ENCODE peak calls at places on chromosomes 5 and 9, in six cellular contexts. P is testis, X is fibroblast of lung, N is colonic mucosa, I is lung, E is OCI-LY7. K is an unnamed sample. For H3K36me3, the result is how much of the 10 kb centered on the place peaks cover.

GRCh38 chr9:89421595-89421994 is 76.3 kb downstream of the SEMA4D start:
- DNase-seq in X (peak), I (no peak), E (no peak), P (no peak), N (no peak), K (no peak)

GRCh38 chr9:23672121-23672520 is 153.9 kb downstream of the ELAVL2 start:
- DNase-seq in P (no peak), I (no peak), E (no peak), X (no peak), N (no peak), K (no peak)

GRCh38 chr5:111367081-111367480 is 142.9 kb downstream of the CAMK4 start:
- DNase-seq in P (no peak), X (peak), N (no peak), E (no peak), I (no peak), K (no peak)

GRCh38 chr5:169201597-169201996 is 99.3 kb downstream of the SLIT3 start:
- DNase-seq in N (no peak), P (no peak), X (no peak), E (no peak), I (no peak), K (no peak)

GRCh38 chr5:143113461-143113860 is 290.0 kb downstream of the NR3C1 start:
- DNase-seq in E (no peak), X (no peak), N (no peak), I (no peak), P (no peak), K (no peak)

GRCh38 chr9:134439368-134439784 is 113.1 kb downstream of the RXRA start:
- DNase-seq in I (no peak), E (no peak), P (no peak), X (no peak), N (no peak), K (no peak)

GRCh38 chr9:5489630-5490484 is 20.5 kb upstream of the PDCD1LG2 start:
- DNase-seq in P (no peak), N (no peak), X (no peak), I (no peak), E (no peak), K (no peak)

GRCh38 chr5:63963080-63963735 is 963 bp upstream of the HTR1A start:
- DNase-seq in I (peak), E (peak), P (peak), X (peak), N (peak), K (no peak)

GRCh38 chr5:81838307-81838906 is 87.5 kb upstream of the SSBP2 start:
- DNase-seq in X (peak), P (peak), I (no peak), N (peak), E (peak), K (no peak)

GRCh38 chr5:82635561-82636288 is 357.6 kb upstream of the RPS23 start:
- DNase-seq in E (no peak), X (peak), N (peak), I (no peak), P (no peak), K (no peak)

GRCh38 chr9:124352616-124353015 is 62.6 kb downstream of the PSMB7 start:
- DNase-seq in I (no peak), E (no peak), P (no peak), N (no peak), X (no peak), K (no peak)

GRCh38 chr9:109467936-109468335 is 30.2 kb downstream of the PTPN3 start:
- DNase-seq in I (no peak), X (no peak), E (no peak), P (no peak), N (no peak), K (no peak)

GRCh38 chr9:122446819-122447484 is 30.8 kb downstream of the OR1J1 start:
- DNase-seq in P (no peak), N (no peak), E (no peak), I (no peak), X (peak), K (no peak)

GRCh38 chr5:40066616-40067015 is 613.1 kb upstream of the PTGER4 start:
- DNase-seq in I (no peak), P (peak), X (no peak), E (no peak), N (no peak), K (no peak)

GRCh38 chr5:28328691-28329090 is 1290.3 kb upstream of the CDH9 start:
- DNase-seq in P (no peak), I (no peak), E (no peak), N (no peak), X (peak), K (no peak)

GRCh38 chr9:78054180-78054579 is 22.6 kb upstream of the GNAQ start:
- DNase-seq in X (no peak), I (no peak), N (no peak), E (no peak), P (no peak), K (peak)

GRCh38 chr9:37574241-37574721 is 1.9 kb downstream of the FBXO10 start:
- DNase-seq in P (no peak), N (no peak), X (peak), I (no peak), E (no peak), K (no peak)

GRCh38 chr9:126516936-126517750 is 96.6 kb upstream of the LMX1B start:
- DNase-seq in I (peak), X (peak), E (peak), P (peak), N (no peak), K (peak)

GRCh38 chr9:16704489-16705111 is 165.9 kb downstream of the BNC2 start:
- DNase-seq in E (no peak), N (peak), P (peak), X (no peak), I (no peak), K (no peak)

GRCh38 chr5:169083394-169084018 is 217.4 kb downstream of the SLIT3 start:
- DNase-seq in P (no peak), I (no peak), N (no peak), E (no peak), X (no peak), K (no peak)

GRCh38 chr5:107402881-107403280 is 267.9 kb downstream of the EFNA5 start:
- DNase-seq in P (peak), E (no peak), X (no peak), N (no peak), I (no peak), K (no peak)

GRCh38 chr9:76415731-76416130 is 21.5 kb upstream of the RFK start:
- DNase-seq in X (peak), E (no peak), I (no peak), P (no peak), N (no peak), K (no peak)

GRCh38 chr5:84080908-84081307 is 303.8 kb downstream of the EDIL3 start:
- DNase-seq in N (no peak), P (no peak), I (no peak), E (no peak), X (no peak), K (no peak)

GRCh38 chr5:39266442-39266841 is 47.1 kb upstream of the FYB1 start:
- DNase-seq in X (peak), I (no peak), E (no peak), N (no peak), P (no peak), K (no peak)

GRCh38 chr5:68834486-68834885 is 259.3 kb upstream of the SLC30A5 start:
- DNase-seq in N (no peak), X (no peak), I (no peak), P (no peak), E (no peak), K (no peak)

GRCh38 chr5:59095480-59095879 is 512.6 kb downstream of the RAB3C start:
- DNase-seq in P (no peak), N (no peak), I (no peak), E (no peak), X (peak), K (no peak)

GRCh38 chr5:66475731-66476130 is 120.5 kb upstream of the MAST4 start:
- DNase-seq in I (no peak), P (peak), X (no peak), N (no peak), E (no peak), K (no peak)

GRCh38 chr5:153573326-153574033 is 83.0 kb downstream of the GRIA1 start:
- DNase-seq in I (peak), P (no peak), N (no peak), E (no peak), X (no peak), K (no peak)

GRCh38 chr5:61306531-61307195 is 25.4 kb upstream of the ZSWIM6 start:
- DNase-seq in E (no peak), X (peak), I (no peak), N (no peak), P (no peak), K (no peak)

GRCh38 chr9:105216440-105217178 is 27.8 kb upstream of the SLC44A1 start:
- DNase-seq in N (peak), P (peak), X (peak), I (no peak), E (no peak), K (no peak)

GRCh38 chr9:78609471-78609870 is 312.5 kb downstream of the PSAT1 start:
- DNase-seq in N (no peak), X (no peak), E (no peak), P (no peak), I (no peak), K (no peak)

GRCh38 chr5:94615843-94616242 is 2.6 kb downstream of the KIAA0825 start:
- DNase-seq in P (no peak), E (no peak), N (no peak), X (no peak), I (no peak), K (no peak)

DNA sequence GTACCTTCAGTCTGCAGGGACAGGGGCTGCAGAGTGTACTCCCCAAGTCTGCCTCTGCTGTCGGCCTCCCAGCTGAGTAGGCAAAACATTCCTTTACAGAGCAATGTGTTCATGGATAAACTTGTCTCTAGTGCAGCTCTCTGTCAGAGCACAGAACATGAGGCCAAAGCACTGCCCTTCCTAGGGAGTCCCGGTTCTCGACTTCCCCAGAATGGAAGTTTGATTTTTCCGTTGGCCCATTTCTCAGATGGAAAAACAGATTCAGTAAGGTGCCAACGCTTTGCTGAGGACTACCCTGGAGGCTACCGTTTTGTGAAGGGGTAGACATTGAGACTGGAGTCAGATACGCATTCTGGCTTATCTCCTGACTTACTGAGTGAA is 422 bp upstream of the TRIM32 start:
- DNase-seq in N (no peak), X (no peak), I (no peak), E (no peak), P (no peak), K (no peak)
- H3K27ac ChIP-seq in N (no peak), X (peak), I (peak), E (no peak), P (no peak), K (peak)

GRCh38 chr5:73299665-73300435 is 126.9 kb downstream of the TMEM174 start:
- DNase-seq in I (no peak), X (no peak), N (no peak), E (no peak), P (no peak), K (no peak)

GRCh38 chr5:73298251-73299016 is 125.4 kb downstream of the TMEM174 start:
- DNase-seq in X (no peak), P (peak), I (no peak), E (no peak), N (no peak), K (no peak)

GRCh38 chr5:73297430-73297829 is 124.4 kb downstream of the TMEM174 start:
- DNase-seq in I (no peak), P (no peak), E (no peak), N (no peak), X (no peak), K (no peak)

GRCh38 chr5:73300520-73301207 is 127.7 kb downstream of the TMEM174 start:
- DNase-seq in N (no peak), I (no peak), E (no peak), X (peak), P (no peak), K (no peak)

GRCh38 chr5:73299017-73299630 is 126.1 kb downstream of the TMEM174 start:
- DNase-seq in I (no peak), N (no peak), E (no peak), X (no peak), P (no peak), K (no peak)
- TF ChIP-seq CTCF in I (no peak), N (peak), E (no peak), X (no peak), P (no peak), K (no peak)

GRCh38 chr9:128632486-128632885 is 24.2 kb downstream of the DYNC2I2 start:
- DNase-seq in I (no peak), N (no peak), P (no peak), E (no peak), X (no peak), K (no peak)
- H3K36me3 ChIP-seq in I (half or more), N (under half), P (under half), E (half or more), X (half or more), K (under half)

DNA sequence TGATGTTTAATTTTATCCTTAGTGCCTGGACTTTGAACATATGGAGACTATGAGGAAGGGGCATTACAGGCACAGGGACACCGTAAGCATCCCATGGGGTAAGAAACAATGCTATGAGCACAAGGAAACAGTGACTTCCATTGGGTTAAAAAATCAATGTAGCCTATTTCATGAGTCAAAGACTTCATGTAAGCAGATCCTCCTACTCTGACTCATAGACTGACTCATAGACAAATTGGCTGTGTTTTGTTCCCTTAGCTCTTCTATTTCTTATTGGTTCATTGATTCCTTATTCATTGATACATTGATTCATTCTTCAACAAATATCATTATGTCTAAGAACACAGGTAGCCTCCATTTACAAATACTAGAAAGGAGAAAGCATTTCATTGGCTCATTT is 350.9 kb downstream of the PRELID2 start:
- DNase-seq in E (no peak), P (no peak), N (no peak), X (peak), I (no peak), K (no peak)
- H3K27ac ChIP-seq in E (no peak), P (no peak), N (no peak), X (no peak), I (no peak), K (no peak)

K was measured in CD8-positive, alpha-beta T cell.